ENCODE peak calls at places on chromosomes 13 and 19, in eight cellular contexts. E is HL-60, R is psoas muscle, T is IMR-90, V is A549, I is cardiac muscle cell, S is GM23248, P is ovary. X is an unnamed sample.

GRCh38 chr13:27446986-27447583 is 3.3 kb downstream of the MTIF3 start:
- DNase-seq in E (no peak), R (no peak), T (no peak), V (no peak), I (no peak), S (no peak), P (no peak), X (no peak)

GRCh38 chr19:35704218-35704617 is at the start of gene ZBTB32:
- DNase-seq in E (no peak), R (no peak), T (peak; percentile 61), V (no peak), I (peak; percentile 77), S (peak; percentile 74), P (peak; percentile 26), X (no peak)

GRCh38 chr19:29596885-29597525 is 9.1 kb upstream of the POP4 start:
- DNase-seq in E (no peak), R (no peak), T (peak; percentile 40), V (no peak), I (peak; percentile 37), S (peak; percentile 43), P (no peak), X (no peak)

GRCh38 chr19:17951151-17952040 is 15.5 kb upstream of the KCNN1 start:
- DNase-seq in E (no peak), R (no peak), T (no peak), V (no peak), I (peak; percentile 53), S (no peak), P (no peak), X (no peak)

GRCh38 chr19:46015080-46015960 is 7.5 kb downstream of the PGLYRP1 start:
- DNase-seq in E (no peak), R (peak; percentile 72), T (no peak), V (peak; percentile 72), I (peak; percentile 77), S (peak; percentile 47), P (no peak), X (no peak)

GRCh38 chr13:91313103-91313502 is 34.4 kb upstream of the MIR17HG start:
- DNase-seq in E (no peak), R (no peak), T (peak; percentile 1), V (peak; percentile 2), I (peak; percentile 29), S (peak; percentile 47), P (no peak), X (no peak)

GRCh38 chr19:8397291-8397690 is 7.1 kb downstream of the RAB11B start:
- DNase-seq in E (no peak), R (peak; percentile 37), T (no peak), V (no peak), I (no peak), S (no peak), P (no peak), X (no peak)

GRCh38 chr19:8396563-8397203 is 6.5 kb downstream of the RAB11B start:
- DNase-seq in E (peak; percentile 42), R (peak; percentile 83), T (peak; percentile 39), V (peak; percentile 38), I (peak; percentile 38), S (peak; percentile 77), P (peak; percentile 69), X (no peak)

GRCh38 chr19:32708457-32708856 is 11.1 kb upstream of the TDRD12 start:
- DNase-seq in E (no peak), R (no peak), T (no peak), V (no peak), I (no peak), S (no peak), P (no peak), X (no peak)

GRCh38 chr19:2038284-2039081 is 12.6 kb downstream of the MKNK2 start:
- DNase-seq in E (no peak), R (peak; percentile 61), T (no peak), V (no peak), I (no peak), S (no peak), P (peak; percentile 45), X (no peak)

GRCh38 chr19:17681505-17682125 is 6.5 kb downstream of the UNC13A start:
- DNase-seq in E (peak; percentile 53), R (no peak), T (peak; percentile 56), V (no peak), I (peak; percentile 81), S (peak; percentile 75), P (peak; percentile 44), X (no peak)

GRCh38 chr13:26061947-26062346 is 10.1 kb upstream of the SHISA2 start:
- DNase-seq in E (no peak), R (no peak), T (peak; percentile 61), V (no peak), I (no peak), S (peak; percentile 88), P (no peak), X (no peak)

GRCh38 chr19:51739466-51740213 is 12.0 kb downstream of the FPR1 start:
- DNase-seq in E (no peak), R (no peak), T (no peak), V (no peak), I (no peak), S (peak; percentile 16), P (no peak), X (no peak)

GRCh38 chr13:42762251-42762650 is 19.1 kb upstream of the FAM216B start:
- DNase-seq in E (no peak), R (no peak), T (peak; percentile 54), V (no peak), I (no peak), S (no peak), P (no peak), X (no peak)

GRCh38 chr13:26584713-26585112 is 27.2 kb downstream of the WASF3 start:
- DNase-seq in E (no peak), R (no peak), T (peak; percentile 85), V (no peak), I (no peak), S (peak; percentile 88), P (no peak), X (no peak)

GRCh38 chr19:46944123-46944718 is 75.4 kb upstream of the NPAS1 start:
- DNase-seq in E (no peak), R (no peak), T (no peak), V (no peak), I (no peak), S (no peak), P (no peak), X (no peak)

GRCh38 chr19:44499559-44499958 is 763 bp downstream of the ZNF180 start:
- DNase-seq in E (no peak), R (no peak), T (no peak), V (no peak), I (no peak), S (no peak), P (no peak), X (no peak)

GRCh38 chr19:32773126-32773525 is 53.6 kb downstream of the TDRD12 start:
- DNase-seq in E (no peak), R (no peak), T (no peak), V (no peak), I (no peak), S (no peak), P (no peak), X (no peak)

DNA sequence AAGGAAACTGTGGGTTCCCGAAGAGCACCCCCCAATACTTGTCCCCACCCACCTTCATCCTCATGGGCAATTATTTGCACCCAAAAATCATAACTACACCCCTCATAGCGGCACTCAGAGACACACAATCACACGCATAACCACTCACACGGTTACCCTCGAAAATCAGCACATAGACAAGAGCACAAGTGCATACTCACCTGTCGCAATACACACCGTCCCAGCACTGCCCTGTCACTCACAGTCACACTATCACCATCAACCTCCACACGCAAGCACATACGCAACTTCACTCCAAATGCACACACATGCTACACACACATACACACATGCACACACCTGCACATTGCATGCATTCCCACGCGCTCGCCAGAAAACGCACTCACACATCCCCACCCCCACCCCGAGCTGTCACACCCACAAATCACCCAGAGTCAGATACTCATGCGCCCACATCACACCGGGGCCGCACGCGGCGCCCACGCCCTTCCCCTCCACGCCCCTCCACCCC is 535 bp downstream of the COL5A3 start:
- DNase-seq in E (no peak), R (no peak), T (no peak), V (no peak), I (no peak), S (no peak), P (no peak), X (no peak)
- H3K27ac ChIP-seq in E (no peak overlapping the region), R (no peak overlapping the region), T (no peak overlapping the region), V (peak overlapping the region; percentile 52), I (no peak overlapping the region), S (peak overlapping the region; percentile 79), P (no peak overlapping the region), X (peak overlapping the region; percentile 79)

GRCh38 chr19:49058592-49058991 is 1.0 kb upstream of the CGB7 start:
- DNase-seq in E (no peak), R (peak; percentile 84), T (peak; percentile 25), V (no peak), I (peak; percentile 32), S (peak; percentile 64), P (no peak), X (no peak)

GRCh38 chr19:49057636-49058234 is at the start of gene CGB7:
- DNase-seq in E (no peak), R (peak; percentile 84), T (peak; percentile 35), V (peak; percentile 77), I (peak; percentile 77), S (peak; percentile 85), P (peak; percentile 72), X (peak; percentile 63)

GRCh38 chr19:49059056-49059455 is 1.5 kb upstream of the CGB7 start:
- DNase-seq in E (no peak), R (no peak), T (no peak), V (no peak), I (no peak), S (no peak), P (no peak), X (no peak)

GRCh38 chr19:49061000-49061399 is 3.5 kb upstream of the CGB7 start:
- DNase-seq in E (no peak), R (no peak), T (no peak), V (no peak), I (no peak), S (no peak), P (no peak), X (no peak)

GRCh38 chr19:49056101-49056901 is 1.2 kb downstream of the CGB7 start:
- DNase-seq in E (peak; percentile 15), R (peak; percentile 77), T (peak; percentile 28), V (peak; percentile 92), I (peak; percentile 69), S (peak; percentile 76), P (peak; percentile 44), X (no peak)
- H3K4me3 ChIP-seq in E (peak overlapping the region; percentile 35), R (peak overlapping the region; percentile 82), T (peak overlapping the region; percentile 61), V (peak overlapping the region; percentile 54), I (peak overlapping the region; percentile 49), S (peak overlapping the region; percentile 79), P (peak overlapping the region; percentile 33), X (peak overlapping the region; percentile 51)

GRCh38 chr13:75136151-75136550 is 345.8 kb downstream of the TBC1D4 start:
- DNase-seq in E (no peak), R (no peak), T (no peak), V (no peak), I (no peak), S (peak; percentile 32), P (no peak), X (no peak)
- H3K27ac ChIP-seq in E (no peak overlapping the region), R (no peak overlapping the region), T (no peak overlapping the region), V (peak overlapping the region; percentile 73), I (no peak overlapping the region), S (peak overlapping the region; percentile 72), P (no peak overlapping the region), X (no peak overlapping the region)

GRCh38 chr13:52726258-52726657 is 13.4 kb downstream of the CNMD start:
- DNase-seq in E (no peak), R (no peak), T (no peak), V (no peak), I (no peak), S (no peak), P (no peak), X (no peak)

GRCh38 chr13:52725302-52725701 is 14.3 kb downstream of the CNMD start:
- DNase-seq in E (no peak), R (no peak), T (no peak), V (no peak), I (no peak), S (no peak), P (no peak), X (no peak)

GRCh38 chr13:52723181-52723580 is 16.4 kb downstream of the CNMD start:
- DNase-seq in E (no peak), R (no peak), T (no peak), V (no peak), I (no peak), S (no peak), P (no peak), X (no peak)
- H3K4me3 ChIP-seq in E (no peak overlapping the region), R (no peak overlapping the region), T (no peak overlapping the region), V (no peak overlapping the region), I (no peak overlapping the region), S (no peak overlapping the region), P (no peak overlapping the region), X (no peak overlapping the region)

X was measured in right atrium auricular region.